ENCODE peak calls at places on chromosomes 6 and 20, in four cellular contexts. One of them, this sample, is unnamed.

GRCh38 chr6:29968130-29968529 is 25.8 kb downstream of the HLA-A start:
- DNase-seq in H1: no peak
- DNase-seq in PC-9: peak; percentile 47
- DNase-seq in fibroblast of lung: no peak
- DNase-seq in this sample: no peak

GRCh38 chr6:37894585-37894984 is 75.1 kb downstream of the ZFAND3 start:
- DNase-seq in H1: no peak
- DNase-seq in PC-9: no peak
- DNase-seq in fibroblast of lung: no peak
- DNase-seq in this sample: no peak

GRCh38 chr20:44247676-44248419 is 740 bp downstream of the GDAP1L1 start:
- DNase-seq in H1: peak; percentile 96
- DNase-seq in PC-9: peak; percentile 43
- DNase-seq in fibroblast of lung: peak; percentile 21
- DNase-seq in this sample: peak; percentile 16

GRCh38 chr6:13250703-13251102 is 77.6 kb downstream of the TBC1D7 start:
- DNase-seq in H1: no peak
- DNase-seq in PC-9: no peak
- DNase-seq in fibroblast of lung: peak; percentile 29
- DNase-seq in this sample: no peak

GRCh38 chr6:121615493-121615892 is 180.0 kb downstream of the GJA1 start:
- DNase-seq in H1: no peak
- DNase-seq in PC-9: no peak
- DNase-seq in fibroblast of lung: no peak
- DNase-seq in this sample: no peak

GRCh38 chr20:31836853-31837608 is 8.4 kb downstream of the FOXS1 start:
- DNase-seq in H1: no peak
- DNase-seq in PC-9: no peak
- DNase-seq in fibroblast of lung: no peak
- DNase-seq in this sample: no peak

GRCh38 chr6:53793318-53793975 is 1.4 kb upstream of the LRRC1 start:
- DNase-seq in H1: peak; percentile 54
- DNase-seq in PC-9: peak; percentile 53
- DNase-seq in fibroblast of lung: peak; percentile 66
- DNase-seq in this sample: peak; percentile 84

GRCh38 chr20:32079655-32080109 is 27.6 kb downstream of the HCK start:
- DNase-seq in H1: no peak
- DNase-seq in PC-9: no peak
- DNase-seq in fibroblast of lung: no peak
- DNase-seq in this sample: no peak

GRCh38 chr6:4282926-4283325 is 147.6 kb upstream of the ECI2 start:
- DNase-seq in H1: no peak
- DNase-seq in PC-9: no peak
- DNase-seq in fibroblast of lung: no peak
- DNase-seq in this sample: no peak

GRCh38 chr6:16216501-16217155 is 21.8 kb upstream of the GMPR start:
- DNase-seq in H1: peak; percentile 54
- DNase-seq in PC-9: no peak
- DNase-seq in fibroblast of lung: peak; percentile 36
- DNase-seq in this sample: no peak

GRCh38 chr6:95599691-95600090 is 22.4 kb downstream of the MANEA start:
- DNase-seq in H1: no peak
- DNase-seq in PC-9: no peak
- DNase-seq in fibroblast of lung: no peak
- DNase-seq in this sample: peak; percentile 72

GRCh38 chr6:107620736-107621135 is 130.8 kb downstream of the SOBP start:
- DNase-seq in H1: no peak
- DNase-seq in PC-9: no peak
- DNase-seq in fibroblast of lung: peak; percentile 9
- DNase-seq in this sample: no peak

GRCh38 chr20:2558581-2559301 is 22.4 kb downstream of the TMC2 start:
- DNase-seq in H1: peak; percentile 61
- DNase-seq in PC-9: no peak
- DNase-seq in fibroblast of lung: no peak
- DNase-seq in this sample: no peak

GRCh38 chr6:31738048-31738979 is 1.5 kb upstream of the MSH5 start:
- DNase-seq in H1: no peak
- DNase-seq in PC-9: peak; percentile 65
- DNase-seq in fibroblast of lung: peak; percentile 87
- DNase-seq in this sample: peak; percentile 81

GRCh38 chr20:40993794-40994540 is 34.7 kb upstream of the TOP1 start:
- DNase-seq in H1: peak; percentile 10
- DNase-seq in PC-9: no peak
- DNase-seq in fibroblast of lung: no peak
- DNase-seq in this sample: no peak

GRCh38 chr6:36524871-36525270 is 22.4 kb downstream of the STK38 start:
- DNase-seq in H1: no peak
- DNase-seq in PC-9: no peak
- DNase-seq in fibroblast of lung: no peak
- DNase-seq in this sample: no peak

GRCh38 chr6:140082867-140083297 is 708.4 kb upstream of the CITED2 start:
- DNase-seq in H1: no peak
- DNase-seq in PC-9: no peak
- DNase-seq in fibroblast of lung: peak; percentile 88
- DNase-seq in this sample: no peak

GRCh38 chr20:13898012-13898612 is 92.3 kb downstream of the SEL1L2 start:
- DNase-seq in H1: no peak
- DNase-seq in PC-9: no peak
- DNase-seq in fibroblast of lung: no peak
- DNase-seq in this sample: no peak

GRCh38 chr6:27133281-27134227 is 113.9 kb upstream of the PRSS16 start:
- DNase-seq in H1: peak; percentile 81
- DNase-seq in PC-9: peak; percentile 65
- DNase-seq in fibroblast of lung: peak; percentile 75
- DNase-seq in this sample: peak; percentile 85

GRCh38 chr6:14673201-14673600 is 555.6 kb downstream of the CD83 start:
- DNase-seq in H1: no peak
- DNase-seq in PC-9: no peak
- DNase-seq in fibroblast of lung: no peak
- DNase-seq in this sample: no peak

GRCh38 chr20:47352332-47353223 is 3.9 kb downstream of the ZMYND8 start:
- DNase-seq in H1: no peak
- DNase-seq in PC-9: no peak
- DNase-seq in fibroblast of lung: no peak
- DNase-seq in this sample: peak; percentile 49

GRCh38 chr20:24149881-24150307 is 161.3 kb upstream of the GGTLC1 start:
- DNase-seq in H1: peak; percentile 82
- DNase-seq in PC-9: no peak
- DNase-seq in fibroblast of lung: no peak
- DNase-seq in this sample: no peak

GRCh38 chr20:15561707-15562106 is 1011.5 kb downstream of the KIF16B start:
- DNase-seq in H1: no peak
- DNase-seq in PC-9: no peak
- DNase-seq in fibroblast of lung: no peak
- DNase-seq in this sample: no peak

GRCh38 chr6:33430991-33431879 is 11.4 kb downstream of the SYNGAP1 start:
- DNase-seq in H1: peak; percentile 93
- DNase-seq in PC-9: no peak
- DNase-seq in fibroblast of lung: peak; percentile 53
- DNase-seq in this sample: no peak

GRCh38 chr6:89368107-89368506 is 15.6 kb upstream of the UBE2J1 start:
- DNase-seq in H1: peak; percentile 82
- DNase-seq in PC-9: peak; percentile 28
- DNase-seq in fibroblast of lung: peak; percentile 65
- DNase-seq in this sample: peak; percentile 68

GRCh38 chr20:10672579-10673127 is 1.1 kb downstream of the JAG1 start:
- DNase-seq in H1: peak; percentile 68
- DNase-seq in PC-9: no peak
- DNase-seq in fibroblast of lung: peak; percentile 65
- DNase-seq in this sample: peak; percentile 75

GRCh38 chr6:145898376-145898775 is 65.8 kb downstream of the SHPRH start:
- DNase-seq in H1: no peak
- DNase-seq in PC-9: peak; percentile 34
- DNase-seq in fibroblast of lung: no peak
- DNase-seq in this sample: no peak

GRCh38 chr6:163671355-163671754 is 256.8 kb downstream of the QKI start:
- DNase-seq in H1: no peak
- DNase-seq in PC-9: no peak
- DNase-seq in fibroblast of lung: no peak
- DNase-seq in this sample: no peak

GRCh38 chr20:13119583-13119982 is 101.5 kb upstream of the ISM1 start:
- DNase-seq in H1: no peak
- DNase-seq in PC-9: peak; percentile 20
- DNase-seq in fibroblast of lung: peak; percentile 73
- DNase-seq in this sample: peak; percentile 65

GRCh38 chr20:8652396-8652795 is 416.5 kb upstream of the PLCB4 start:
- DNase-seq in H1: no peak
- DNase-seq in PC-9: no peak
- DNase-seq in fibroblast of lung: no peak
- DNase-seq in this sample: no peak

GRCh38 chr6:4575724-4576123 is 200.5 kb upstream of the CDYL start:
- DNase-seq in H1: no peak
- DNase-seq in PC-9: no peak
- DNase-seq in fibroblast of lung: peak; percentile 67
- DNase-seq in this sample: no peak

GRCh38 chr6:34663887-34664269 is 32.7 kb downstream of the ILRUN start:
- DNase-seq in H1: no peak
- DNase-seq in PC-9: no peak
- DNase-seq in fibroblast of lung: peak; percentile 45
- DNase-seq in this sample: no peak

GRCh38 chr20:21104921-21105320 is 1.2 kb downstream of the LINC00237 start:
- DNase-seq in H1: peak; percentile 57
- DNase-seq in PC-9: no peak
- DNase-seq in fibroblast of lung: no peak
- DNase-seq in this sample: no peak

GRCh38 chr20:21103582-21104465 is 2.3 kb downstream of the LINC00237 start:
- DNase-seq in H1: peak; percentile 59
- DNase-seq in PC-9: no peak
- DNase-seq in fibroblast of lung: no peak
- DNase-seq in this sample: no peak

GRCh38 chr20:21105429-21106170 is 558 bp downstream of the LINC00237 start:
- DNase-seq in H1: peak; percentile 74
- DNase-seq in PC-9: no peak
- DNase-seq in fibroblast of lung: no peak
- DNase-seq in this sample: no peak

GRCh38 chr20:21102691-21103311 is 3.4 kb downstream of the LINC00237 start:
- DNase-seq in H1: peak; percentile 75
- DNase-seq in PC-9: no peak
- DNase-seq in fibroblast of lung: no peak
- DNase-seq in this sample: no peak

GRCh38 chr20:21104466-21104761 is 1.7 kb downstream of the LINC00237 start:
- DNase-seq in H1: peak; percentile 59
- DNase-seq in PC-9: no peak
- DNase-seq in fibroblast of lung: no peak
- DNase-seq in this sample: no peak
- TF ChIP-seq EZH2 in H1: no peak
- TF ChIP-seq EZH2 in PC-9: no peak
- TF ChIP-seq EZH2 in fibroblast of lung: no peak
- TF ChIP-seq EZH2 in this sample: no peak

DNA sequence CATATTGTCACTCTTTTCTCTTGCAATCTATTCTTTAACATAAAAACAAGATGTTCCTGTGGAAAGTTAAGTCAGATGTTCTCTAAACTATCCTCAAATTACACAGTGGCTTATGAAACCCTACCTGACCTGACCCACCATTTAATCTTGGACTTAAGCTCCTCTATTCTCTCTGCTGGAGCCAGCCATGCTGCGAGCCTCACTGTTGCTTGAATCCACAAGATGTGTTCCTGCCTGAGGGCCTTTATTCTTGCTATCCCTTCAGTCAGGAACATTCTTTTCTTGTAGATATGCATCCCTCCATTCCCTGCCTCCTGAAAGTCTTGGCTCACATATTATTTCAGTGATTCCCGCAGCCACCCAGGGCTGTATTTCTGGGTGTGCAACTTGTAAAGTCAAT is 283.2 kb downstream of the EPHA7 start:
- DNase-seq in H1: no peak
- DNase-seq in PC-9: no peak
- DNase-seq in fibroblast of lung: no peak
- DNase-seq in this sample: no peak
- H2AFZ ChIP-seq in H1: no peak overlapping the region
- H2AFZ ChIP-seq in PC-9: no peak overlapping the region
- H2AFZ ChIP-seq in fibroblast of lung: no peak overlapping the region
- H2AFZ ChIP-seq in this sample: no peak overlapping the region

GRCh38 chr6:165847407-165848098 is 184.5 kb upstream of the PDE10A start:
- DNase-seq in H1: no peak
- DNase-seq in PC-9: no peak
- DNase-seq in fibroblast of lung: peak; percentile 81
- DNase-seq in this sample: no peak
- TF ChIP-seq CTCF in H1: no peak
- TF ChIP-seq CTCF in PC-9: no peak
- TF ChIP-seq CTCF in fibroblast of lung: no peak
- TF ChIP-seq CTCF in this sample: no peak

GRCh38 chr6:10426781-10427279 is 12.0 kb upstream of the TFAP2A start:
- DNase-seq in H1: no peak
- DNase-seq in PC-9: no peak
- DNase-seq in fibroblast of lung: no peak
- DNase-seq in this sample: no peak
- TF ChIP-seq EZH2 in H1: no peak
- TF ChIP-seq EZH2 in PC-9: no peak
- TF ChIP-seq EZH2 in fibroblast of lung: no peak
- TF ChIP-seq EZH2 in this sample: no peak

This sample was measured in MM.1S.